ENCODE peak calls at places on chromosomes 11 and 22, in eight cellular contexts. M is brain microvascular endothelial cell; S is IMR-90; K is B cell; Q is cardiac fibroblast; C is nucleus accumbens; B is stimulated activated CD8-positive, alpha-beta memory T cell treated with anti-CD3 and anti-CD28 coated beads, Interleukin-2, amount 100 ng/mL, for 48 hours; N is EL. D is an unnamed sample.

GRCh38 chr22:30822216-30823014 is 127.7 kb downstream of the OSBP2 start:
- DNase-seq in M (no peak), S (no peak), K (no peak), Q (no peak), C (no peak), B (no peak), N (no peak), D (no peak)

GRCh38 chr11:13316528-13316961 is 39.0 kb downstream of the BMAL1 start:
- DNase-seq in M (peak; percentile 20), S (peak; percentile 55), K (no peak), Q (peak; percentile 81), C (no peak), B (no peak), N (peak; percentile 81), D (no peak)

GRCh38 chr11:65487467-65488272 is 11.2 kb upstream of the MALAT1 start:
- DNase-seq in M (peak; percentile 100), S (peak; percentile 100), K (no peak), Q (peak; percentile 100), C (peak; percentile 98), B (no peak), N (peak; percentile 100), D (peak; percentile 99)

GRCh38 chr11:60762851-60763691 is 6.4 kb downstream of the MS4A15 start:
- DNase-seq in M (no peak), S (no peak), K (peak; percentile 72), Q (no peak), C (no peak), B (no peak), N (no peak), D (peak; percentile 46)

GRCh38 chr11:116693206-116694016 is 79.4 kb downstream of the BUD13 start:
- DNase-seq in M (no peak), S (no peak), K (no peak), Q (no peak), C (no peak), B (no peak), N (no peak), D (no peak)

GRCh38 chr11:8333431-8334401 is 70.0 kb upstream of the LMO1 start:
- DNase-seq in M (peak; percentile 38), S (no peak), K (no peak), Q (no peak), C (no peak), B (no peak), N (peak; percentile 75), D (no peak)

GRCh38 chr11:35688023-35688422 is 25.4 kb downstream of the TRIM44 start:
- DNase-seq in M (peak; percentile 44), S (peak; percentile 71), K (no peak), Q (peak; percentile 57), C (no peak), B (no peak), N (peak; percentile 61), D (no peak)

GRCh38 chr22:25403752-25404471 is 160.6 kb upstream of the GRK3 start:
- DNase-seq in M (no peak), S (peak; percentile 41), K (peak; percentile 33), Q (peak; percentile 44), C (no peak), B (no peak), N (peak; percentile 48), D (no peak)

GRCh38 chr11:128894685-128895084 is 3.5 kb downstream of the KCNJ5 start:
- DNase-seq in M (no peak), S (no peak), K (no peak), Q (no peak), C (no peak), B (no peak), N (no peak), D (no peak)

GRCh38 chr11:118180300-118180703 is 3.9 kb upstream of the SCN2B start:
- DNase-seq in M (no peak), S (no peak), K (no peak), Q (peak; percentile 30), C (peak; percentile 82), B (no peak), N (peak; percentile 42), D (no peak)

GRCh38 chr11:130601141-130601540 is 152.7 kb downstream of the ADAMTS15 start:
- DNase-seq in M (peak; percentile 84), S (peak; percentile 90), K (no peak), Q (peak; percentile 93), C (no peak), B (no peak), N (peak; percentile 81), D (no peak)

GRCh38 chr11:60515144-60515855 is at the start of gene MS4A13:
- DNase-seq in M (no peak), S (no peak), K (no peak), Q (no peak), C (no peak), B (no peak), N (no peak), D (no peak)

GRCh38 chr11:63882555-63883242 is 34.3 kb downstream of the RCOR2 start:
- DNase-seq in M (no peak), S (no peak), K (peak; percentile 51), Q (peak; percentile 15), C (no peak), B (no peak), N (no peak), D (no peak)

GRCh38 chr11:44575288-44575672 is 9.8 kb downstream of the CD82 start:
- DNase-seq in M (peak; percentile 77), S (peak; percentile 90), K (no peak), Q (no peak), C (no peak), B (peak; percentile 51), N (peak; percentile 79), D (no peak)

GRCh38 chr11:76459299-76459698 is 14.5 kb downstream of the EMSY start:
- DNase-seq in M (no peak), S (no peak), K (no peak), Q (peak; percentile 3), C (no peak), B (no peak), N (peak; percentile 5), D (no peak)

GRCh38 chr22:44892243-44892642 is 117.6 kb downstream of the PHF21B start:
- DNase-seq in M (no peak), S (no peak), K (no peak), Q (no peak), C (no peak), B (no peak), N (no peak), D (no peak)

GRCh38 chr11:57647960-57648776 is 1.5 kb downstream of the YPEL4 start:
- DNase-seq in M (no peak), S (no peak), K (peak; percentile 27), Q (peak; percentile 39), C (peak; percentile 36), B (no peak), N (no peak), D (no peak)

GRCh38 chr11:69825037-69825834 is 6.0 kb upstream of the FGF3 start:
- DNase-seq in M (no peak), S (no peak), K (no peak), Q (no peak), C (no peak), B (no peak), N (no peak), D (no peak)

GRCh38 chr22:27460596-27461347 is 340.8 kb downstream of the MN1 start:
- DNase-seq in M (no peak), S (peak; percentile 60), K (no peak), Q (peak; percentile 83), C (no peak), B (no peak), N (peak; percentile 42), D (no peak)

GRCh38 chr11:2419638-2420501 is 19.3 kb downstream of the TSSC4 start:
- DNase-seq in M (peak; percentile 48), S (peak; percentile 72), K (peak; percentile 84), Q (peak; percentile 88), C (peak; percentile 20), B (peak; percentile 61), N (peak; percentile 74), D (peak; percentile 66)

GRCh38 chr11:77073328-77074001 is 6.7 kb downstream of the CAPN5 start:
- DNase-seq in M (peak; percentile 88), S (peak; percentile 94), K (no peak), Q (peak; percentile 94), C (peak; percentile 16), B (no peak), N (peak; percentile 96), D (no peak)

GRCh38 chr11:104337273-104337672 is 173.3 kb upstream of the PDGFD start:
- DNase-seq in M (no peak), S (no peak), K (no peak), Q (no peak), C (no peak), B (no peak), N (no peak), D (no peak)

GRCh38 chr11:101825551-101825950 is 89.3 kb upstream of the CEP126 start:
- DNase-seq in M (no peak), S (no peak), K (no peak), Q (no peak), C (no peak), B (no peak), N (no peak), D (no peak)